ENCODE peak calls at places on chromosome 6, in four cellular contexts. N is tibial nerve, O is upper lobe of right lung, X is uterus. H is an unnamed sample.

GRCh38 chr6:82750570-82750969 is 315.1 kb downstream of the UBE3D start:
- DNase-seq in X (no peak), N (no peak), O (no peak), H (no peak)

GRCh38 chr6:159874475-159874874 is 16.3 kb upstream of the MAS1 start:
- DNase-seq in X (peak; percentile 24), O (no peak), N (no peak), H (peak; percentile 81)

GRCh38 chr6:38213275-38213674 is 393.7 kb downstream of the ZFAND3 start:
- DNase-seq in X (no peak), O (no peak), N (no peak), H (no peak)

GRCh38 chr6:12280458-12280857 is 9.7 kb upstream of the EDN1 start:
- DNase-seq in O (no peak), N (no peak), X (no peak), H (no peak)

GRCh38 chr6:136549359-136550044 is 720 bp downstream of the MAP7 start:
- DNase-seq in X (no peak), O (peak; percentile 69), N (no peak), H (peak; percentile 78)

GRCh38 chr6:157659536-157660271 is 163.3 kb upstream of the SNX9 start:
- DNase-seq in O (no peak), N (no peak), X (no peak), H (no peak)

GRCh38 chr6:57190140-57190539 is 18.0 kb downstream of the BAG2 start:
- DNase-seq in X (no peak), N (no peak), O (no peak), H (no peak)

GRCh38 chr6:12577124-12577845 is 139.3 kb upstream of the PHACTR1 start:
- DNase-seq in O (no peak), X (no peak), N (no peak), H (no peak)

GRCh38 chr6:36851149-36851614 is 11.9 kb upstream of the CPNE5 start:
- DNase-seq in O (no peak), X (peak; percentile 80), N (no peak), H (no peak)

GRCh38 chr6:112480551-112480950 is 133.4 kb downstream of the RFPL4B start:
- DNase-seq in X (no peak), N (no peak), O (no peak), H (no peak)

GRCh38 chr6:278494-278893 is 13.8 kb upstream of the DUSP22 start:
- DNase-seq in N (no peak), O (no peak), X (no peak), H (no peak)

GRCh38 chr6:16729183-16729696 is 32.0 kb downstream of the ATXN1 start:
- DNase-seq in O (no peak), X (no peak), N (no peak), H (no peak)

GRCh38 chr6:99745651-99746050 is 139.0 kb downstream of the PRDM13 start:
- DNase-seq in O (no peak), N (no peak), X (no peak), H (no peak)

GRCh38 chr6:113818528-113818927 is 38.6 kb upstream of the MARCKS start:
- DNase-seq in X (no peak), O (no peak), N (no peak), H (no peak)

GRCh38 chr6:161947371-161947770 is 673.5 kb upstream of the AGPAT4 start:
- DNase-seq in N (no peak), X (no peak), O (no peak), H (no peak)

GRCh38 chr6:73236147-73236750 is 11.0 kb upstream of the KHDC1L start:
- DNase-seq in N (no peak), O (no peak), X (no peak), H (no peak)

GRCh38 chr6:112100561-112100960 is 13.2 kb downstream of the FAM229B start:
- DNase-seq in O (no peak), X (no peak), N (no peak), H (no peak)

GRCh38 chr6:113893866-113894265 is 36.7 kb downstream of the MARCKS start:
- DNase-seq in X (no peak), N (no peak), O (no peak), H (no peak)

GRCh38 chr6:44538841-44539240 is 151.3 kb downstream of the CDC5L start:
- DNase-seq in X (no peak), N (no peak), O (no peak), H (no peak)

GRCh38 chr6:150229775-150230561 is 87.1 kb downstream of the PPP1R14C start:
- DNase-seq in O (no peak), N (no peak), X (no peak), H (no peak)

GRCh38 chr6:81766482-81767069 is 14.1 kb upstream of the TENT5A start:
- DNase-seq in O (no peak), N (no peak), X (peak; percentile 42), H (no peak)

GRCh38 chr6:136111831-136112230 is 138.3 kb downstream of the MTFR2 start:
- DNase-seq in O (no peak), N (no peak), X (no peak), H (no peak)

GRCh38 chr6:52524921-52525320 is 51.9 kb downstream of the TRAM2 start:
- DNase-seq in X (no peak), O (no peak), N (no peak), H (no peak)

GRCh38 chr6:11785449-11785951 is 6.9 kb upstream of the ADTRP start:
- DNase-seq in O (no peak), N (no peak), X (no peak), H (no peak)

GRCh38 chr6:46606318-46606717 is 46.3 kb downstream of the CYP39A1 start:
- DNase-seq in O (no peak), N (no peak), X (no peak), H (no peak)

GRCh38 chr6:130202782-130203181 is 20.0 kb downstream of the SAMD3 start:
- DNase-seq in X (no peak), O (no peak), N (no peak), H (no peak)

GRCh38 chr6:29722773-29723665 is at the start of gene HLA-F:
- DNase-seq in N (peak; percentile 79), X (peak; percentile 93), O (peak; percentile 89), H (peak; percentile 92)

GRCh38 chr6:13013681-13014550 is 297.3 kb downstream of the PHACTR1 start:
- DNase-seq in O (peak; percentile 63), X (no peak), N (no peak), H (no peak)

GRCh38 chr6:138036111-138036510 is 71.1 kb downstream of the PERP start:
- DNase-seq in N (no peak), X (no peak), O (no peak), H (no peak)

GRCh38 chr6:155077331-155077730 is 82.2 kb downstream of the TIAM2 start:
- DNase-seq in O (no peak), X (peak; percentile 23), N (no peak), H (no peak)

GRCh38 chr6:132174919-132175318 is 223.7 kb upstream of the CCN2 start:
- DNase-seq in X (no peak), O (no peak), N (no peak), H (no peak)

GRCh38 chr6:88992741-88993557 is 29.5 kb upstream of the RNGTT start:
- DNase-seq in O (no peak), N (no peak), X (no peak), H (no peak)

GRCh38 chr6:30722280-30723112 is 2.3 kb downstream of the TUBB start:
- DNase-seq in N (peak; percentile 72), X (peak; percentile 80), O (peak; percentile 90), H (peak; percentile 90)

GRCh38 chr6:30726506-30727413 is 6.6 kb downstream of the TUBB start:
- DNase-seq in X (no peak), O (no peak), N (no peak), H (peak; percentile 43)

GRCh38 chr6:30725713-30726505 is 5.8 kb downstream of the TUBB start:
- DNase-seq in O (no peak), N (no peak), X (no peak), H (no peak)

GRCh38 chr6:30727920-30728605 is 7.9 kb downstream of the TUBB start:
- DNase-seq in O (no peak), N (no peak), X (no peak), H (peak; percentile 4)

GRCh38 chr6:30724906-30725667 is 4.9 kb downstream of the TUBB start:
- DNase-seq in X (no peak), O (no peak), N (no peak), H (peak; percentile 2)
- H3K4me3 ChIP-seq in X (no peak overlapping the region), O (no peak overlapping the region), N (no peak overlapping the region), H (no peak overlapping the region)

DNA sequence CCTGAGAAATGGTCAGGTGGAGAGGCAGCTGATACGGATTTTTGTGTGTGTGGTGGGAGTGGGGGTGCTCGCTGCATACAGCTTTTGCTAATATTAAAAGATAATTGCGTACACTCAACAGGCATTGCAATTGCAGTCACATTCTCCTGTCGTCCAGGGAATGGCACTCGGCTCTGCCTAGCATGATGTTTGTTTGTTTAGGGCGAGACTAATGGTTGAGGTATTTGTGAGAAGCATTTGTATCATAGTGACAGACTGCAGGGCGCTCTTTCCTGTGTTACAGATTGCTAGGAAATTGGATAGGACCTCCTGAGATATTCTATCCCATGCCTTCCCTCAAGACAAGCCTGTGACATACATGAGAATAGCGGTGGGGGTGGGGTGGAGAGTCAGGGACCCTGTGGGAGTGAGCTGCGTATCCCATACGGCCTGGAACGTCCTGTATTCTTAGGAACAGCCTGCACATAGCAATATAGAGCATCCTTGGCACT is 207.4 kb downstream of the SOX4 start:
- DNase-seq in O (no peak), X (no peak), N (no peak), H (no peak)
- H3K27ac ChIP-seq in O (no peak overlapping the region), X (no peak overlapping the region), N (no peak overlapping the region), H (no peak overlapping the region)

GRCh38 chr6:42140756-42141602 is 1.4 kb downstream of the C6orf132 start:
- DNase-seq in O (no peak), N (peak; percentile 28), X (no peak), H (no peak)

GRCh38 chr6:42138630-42139619 is 3.5 kb downstream of the C6orf132 start:
- DNase-seq in N (no peak), X (no peak), O (no peak), H (no peak)

GRCh38 chr6:42140051-42140450 is 2.4 kb downstream of the C6orf132 start:
- DNase-seq in N (no peak), X (no peak), O (no peak), H (no peak)

GRCh38 chr6:42142118-42142835 is at the start of gene C6orf132:
- DNase-seq in N (no peak), O (peak; percentile 92), X (no peak), H (peak; percentile 93)

GRCh38 chr6:42141603-42142117 is 760 bp downstream of the C6orf132 start:
- DNase-seq in X (no peak), N (no peak), O (no peak), H (no peak)
- H3K4me1 ChIP-seq in X (peaks cover 8% of the 10 kb centered on the region), N (peaks cover 9% of the 10 kb centered on the region), O (peaks cover 16% of the 10 kb centered on the region), H (peaks cover 16% of the 10 kb centered on the region)

DNA sequence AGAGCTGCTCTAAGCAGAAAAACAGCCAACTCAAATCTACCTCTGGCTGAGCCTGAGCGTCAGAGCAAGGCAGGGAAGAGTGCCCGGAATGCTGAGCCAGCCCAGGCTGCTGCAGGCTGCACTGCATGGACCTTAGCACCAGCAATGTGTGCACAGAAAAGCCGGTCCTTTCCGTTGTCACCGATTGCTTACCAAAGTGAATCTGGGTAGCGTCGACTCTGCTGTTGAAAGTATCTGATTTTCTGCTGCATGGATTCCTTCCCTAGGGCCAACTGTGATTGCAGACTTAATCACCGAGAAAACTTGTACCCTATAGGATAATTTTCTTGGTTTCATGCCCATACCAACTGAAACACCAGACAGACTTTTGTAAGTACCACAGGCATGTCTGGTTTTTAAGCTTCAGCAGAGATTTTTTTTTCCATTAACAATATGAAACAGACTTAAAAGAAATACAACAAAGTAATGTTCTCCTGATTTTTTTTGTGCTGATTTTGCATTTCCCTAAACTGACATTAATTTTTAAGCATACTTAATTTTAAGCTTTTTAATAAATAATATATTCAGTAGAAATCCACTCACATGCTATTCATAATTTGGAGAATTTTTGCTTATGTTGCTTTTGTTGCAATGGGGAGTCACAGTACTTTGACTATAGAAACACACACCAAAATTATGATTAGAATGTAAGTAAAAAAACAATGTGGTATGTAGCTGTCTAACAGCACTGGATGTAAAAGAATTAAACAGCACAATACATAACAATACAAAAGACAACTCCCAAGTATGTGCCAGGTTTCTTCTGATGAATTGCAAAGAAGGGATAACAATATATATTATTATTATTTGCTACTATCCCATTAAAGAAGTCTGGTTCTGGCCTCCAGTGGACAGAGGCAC is 218.0 kb downstream of the THBS2 start:
- DNase-seq in X (no peak), O (peak; percentile 21), N (no peak), H (peak; percentile 55)
- H3K4me3 ChIP-seq in X (no peak overlapping the region), O (no peak overlapping the region), N (no peak overlapping the region), H (no peak overlapping the region)